ENCODE peak calls at places on chromosomes 7 and 10, in ten cellular contexts. S is kidney; V is naive thymus-derived CD4-positive, alpha-beta T cell; U is heart right ventricle; W is right cardiac atrium; Z is heart left ventricle; N is right lobe of liver; E is left ventricle myocardium inferior; T is OCI-LY7; I is psoas muscle. F is an unnamed sample. For H3K9me3, the result is how much of the 10 kb centered on the place peaks cover.

GRCh38 chr7:44172803-44173424 is 16.3 kb downstream of the GCK start:
- DNase-seq in T (no peak), I (no peak), W (no peak), N (no peak), S (no peak), E (no peak), V (no peak), Z (no peak), U (no peak), F (no peak)

GRCh38 chr10:44340557-44340956 is 44.3 kb downstream of the CXCL12 start:
- DNase-seq in V (no peak), E (no peak), U (no peak), W (no peak), Z (no peak), I (no peak), N (no peak), S (no peak), T (no peak), F (no peak)

GRCh38 chr7:82534687-82535086 is 91.1 kb upstream of the CACNA2D1 start:
- DNase-seq in V (no peak), E (no peak), W (no peak), T (no peak), S (no peak), I (no peak), Z (no peak), U (no peak), N (no peak), F (no peak)

GRCh38 chr10:48248462-48248861 is 26.0 kb downstream of the FRMPD2 start:
- DNase-seq in T (no peak), I (no peak), W (no peak), S (no peak), N (no peak), V (no peak), Z (no peak), U (no peak), E (no peak), F (no peak)

GRCh38 chr7:1950623-1951523 is 280.8 kb downstream of the ELFN1 start:
- DNase-seq in S (peak), T (no peak), U (peak), Z (peak), N (no peak), W (peak), V (no peak), E (peak), I (peak), F (no peak)

GRCh38 chr7:45695249-45695995 is 121.3 kb downstream of the ADCY1 start:
- DNase-seq in Z (peak), W (no peak), I (no peak), V (no peak), T (no peak), E (no peak), S (no peak), N (peak), U (no peak), F (no peak)

GRCh38 chr7:140260767-140261486 is 84.1 kb upstream of the KDM7A start:
- DNase-seq in I (no peak), N (no peak), E (no peak), W (no peak), Z (no peak), U (no peak), S (no peak), T (no peak), V (no peak), F (no peak)

GRCh38 chr7:26346611-26347200 is 55.0 kb downstream of the SNX10 start:
- DNase-seq in V (no peak), Z (no peak), I (no peak), E (no peak), N (peak), W (no peak), S (peak), U (no peak), T (no peak), F (no peak)

GRCh38 chr10:119343001-119343601 is 135.7 kb downstream of the GRK5 start:
- DNase-seq in U (no peak), E (no peak), N (no peak), V (no peak), T (no peak), Z (no peak), I (peak), W (peak), S (no peak), F (no peak)

GRCh38 chr7:65798111-65799075 is 74.5 kb upstream of the VKORC1L1 start:
- DNase-seq in U (no peak), N (no peak), S (no peak), I (no peak), V (no peak), E (no peak), W (no peak), Z (no peak), T (peak), F (no peak)

GRCh38 chr10:78331391-78331922 is 297.8 kb downstream of the RPS24 start:
- DNase-seq in Z (no peak), N (peak), U (peak), T (no peak), W (peak), I (no peak), S (no peak), V (no peak), E (no peak), F (no peak)

GRCh38 chr10:1160561-1160961 is 104.4 kb downstream of the WDR37 start:
- DNase-seq in I (no peak), S (no peak), V (no peak), N (no peak), E (no peak), T (no peak), U (no peak), Z (no peak), W (no peak), F (no peak)

GRCh38 chr10:118307768-118308347 is 34.3 kb downstream of the FAM204A start:
- DNase-seq in E (no peak), T (no peak), V (no peak), Z (no peak), N (no peak), S (no peak), I (no peak), W (no peak), U (no peak), F (no peak)

GRCh38 chr10:52212062-52212461 is 102.0 kb upstream of the DKK1 start:
- DNase-seq in T (no peak), I (no peak), W (no peak), S (no peak), N (peak), E (no peak), V (no peak), U (no peak), Z (no peak), F (no peak)

DNA sequence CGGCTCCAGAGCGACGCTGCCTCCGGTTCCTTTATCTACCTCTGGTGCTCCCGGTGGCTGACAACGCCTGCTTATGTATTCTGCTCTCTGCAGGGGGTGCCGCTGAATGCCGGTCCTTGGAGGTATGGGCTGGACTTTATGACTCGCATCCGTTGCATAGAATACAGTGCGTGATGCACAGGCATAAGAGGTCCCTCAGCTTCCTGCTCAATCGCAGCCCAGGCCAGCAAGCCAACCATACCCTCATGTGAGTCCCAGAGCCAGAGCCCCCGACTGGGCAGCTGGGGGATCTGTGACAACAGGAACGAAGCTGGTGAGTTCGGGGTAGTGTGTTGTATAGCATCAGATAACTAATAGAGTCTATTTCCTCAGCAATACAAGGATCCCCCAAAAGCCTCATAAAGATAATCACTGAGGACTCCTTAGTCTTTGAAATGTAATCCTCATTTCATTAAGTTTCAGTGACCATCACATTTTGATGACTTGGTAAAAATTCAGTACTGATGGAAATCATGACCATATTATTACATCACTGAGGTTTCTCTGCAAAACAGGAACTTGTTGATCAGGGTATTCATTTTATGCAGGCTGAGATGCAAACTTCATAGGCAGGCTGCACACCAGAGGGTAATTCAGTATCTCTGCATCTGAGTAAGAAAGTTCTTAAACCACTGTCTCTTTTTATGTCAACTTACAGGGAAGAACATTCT is 607.8 kb downstream of the PTPRN2 start:
- DNase-seq in N (peak), Z (no peak), W (no peak), I (peak), U (no peak), S (peak), T (no peak), E (no peak), V (no peak), F (no peak)
- H3K9me3 ChIP-seq in N (under half), Z (under half), W (under half), I (under half), U (under half), S (under half), T (under half), E (under half), V (under half), F (under half)

GRCh38 chr7:6651866-6652445 is 14.8 kb downstream of the ZNF316 start:
- DNase-seq in T (no peak), E (no peak), W (no peak), S (no peak), I (no peak), U (no peak), Z (no peak), N (no peak), V (no peak), F (no peak)
- H3K9me3 ChIP-seq in T (under half), E (under half), W (under half), S (under half), I (under half), U (under half), Z (under half), N (under half), V (under half), F (under half)

DNA sequence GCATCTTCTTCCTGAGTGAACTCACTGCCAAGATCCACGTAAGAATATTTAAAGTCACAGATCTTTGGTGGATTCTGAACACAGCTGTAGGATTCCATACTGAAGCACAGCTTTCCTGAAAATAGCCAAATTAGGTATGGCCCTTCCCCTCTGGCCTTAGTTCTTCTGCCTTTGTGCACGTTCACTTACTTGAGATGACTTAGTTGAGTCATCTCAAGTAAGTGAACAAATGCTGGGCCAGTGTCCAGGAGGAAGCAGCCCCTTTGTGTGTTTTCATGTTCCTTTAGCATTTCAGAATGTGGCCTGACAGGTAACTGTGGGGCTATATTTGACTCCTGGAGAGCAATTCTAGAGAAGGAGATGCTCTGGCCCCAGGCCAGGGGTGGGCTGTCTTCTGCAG is 51.5 kb downstream of the CCNY start:
- DNase-seq in T (no peak), V (no peak), I (no peak), U (no peak), S (no peak), Z (no peak), N (no peak), W (no peak), E (no peak), F (no peak)
- H3K9me3 ChIP-seq in T (under half), V (under half), I (under half), U (under half), S (under half), Z (under half), N (under half), W (under half), E (under half), F (under half)

GRCh38 chr10:11395581-11396310 is 215.7 kb downstream of the USP6NL start:
- DNase-seq in T (no peak), I (no peak), S (no peak), Z (no peak), W (no peak), U (no peak), N (no peak), V (no peak), E (no peak), F (no peak)

GRCh38 chr10:11397980-11398580 is 213.4 kb downstream of the USP6NL start:
- DNase-seq in Z (peak), E (peak), S (no peak), V (no peak), I (peak), N (no peak), W (no peak), T (no peak), U (peak), F (no peak)

GRCh38 chr10:11397566-11397965 is 213.9 kb downstream of the USP6NL start:
- DNase-seq in V (no peak), N (no peak), Z (no peak), S (no peak), I (no peak), W (no peak), U (no peak), E (no peak), T (no peak), F (no peak)

GRCh38 chr10:11396311-11396960 is 215.0 kb downstream of the USP6NL start:
- DNase-seq in I (no peak), E (no peak), T (no peak), S (no peak), U (no peak), V (no peak), Z (no peak), N (no peak), W (no peak), F (no peak)

GRCh38 chr10:11397077-11397476 is 214.4 kb downstream of the USP6NL start:
- DNase-seq in E (no peak), W (no peak), U (no peak), N (no peak), V (no peak), S (no peak), Z (no peak), T (no peak), I (no peak), F (no peak)
- H3K9me3 ChIP-seq in E (under half), W (under half), U (under half), N (under half), V (under half), S (under half), Z (under half), T (under half), I (under half), F (under half)

DNA sequence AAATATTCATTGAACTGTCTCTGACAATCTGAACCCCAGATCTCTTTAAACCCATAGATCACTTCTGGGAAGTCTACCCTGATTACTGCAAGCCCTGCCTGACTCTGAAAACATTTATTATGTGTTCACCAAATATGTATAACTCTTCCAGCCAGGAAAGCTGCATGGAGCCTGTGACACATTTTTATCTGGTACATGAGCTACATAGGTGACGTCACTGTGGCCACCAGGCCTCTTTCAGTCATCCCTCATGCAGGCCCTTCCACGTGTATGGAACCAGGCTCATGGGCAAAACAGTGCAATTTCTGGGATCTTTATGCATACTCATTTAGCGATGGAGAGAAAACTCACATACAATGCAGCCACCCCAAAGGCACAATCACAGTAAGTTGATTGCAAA is 133.9 kb upstream of the NUPR2 start:
- DNase-seq in N (no peak), T (no peak), I (no peak), V (no peak), S (no peak), E (no peak), U (no peak), W (no peak), Z (no peak), F (no peak)
- H3K9me3 ChIP-seq in N (under half), T (under half), I (under half), V (under half), S (under half), E (under half), U (under half), W (under half), Z (under half), F (under half)

DNA sequence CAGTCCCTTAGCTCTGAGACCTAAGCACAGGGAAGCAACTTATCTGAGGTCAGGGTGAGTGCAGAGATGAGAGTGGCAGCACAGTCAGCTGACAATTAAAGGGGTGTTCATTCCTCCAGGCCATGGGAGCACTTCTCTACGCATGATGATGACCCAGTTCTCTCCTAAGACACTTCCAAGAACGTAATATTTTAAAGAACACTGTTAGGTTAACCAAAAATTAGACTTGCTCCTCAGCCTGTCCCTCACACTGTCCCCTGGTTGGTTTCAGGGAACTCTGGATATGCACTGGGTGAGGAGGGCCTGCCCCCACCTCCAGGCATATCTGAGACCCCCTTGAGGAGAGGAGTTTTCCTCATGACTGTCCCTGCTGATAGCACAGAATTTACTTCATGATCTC is 767.5 kb downstream of the GRID1 start:
- DNase-seq in T (no peak), Z (no peak), U (no peak), S (no peak), I (no peak), W (no peak), N (no peak), E (no peak), V (no peak), F (no peak)
- H3K9me3 ChIP-seq in T (under half), Z (under half), U (under half), S (under half), I (under half), W (under half), N (under half), E (under half), V (under half), F (under half)

DNA sequence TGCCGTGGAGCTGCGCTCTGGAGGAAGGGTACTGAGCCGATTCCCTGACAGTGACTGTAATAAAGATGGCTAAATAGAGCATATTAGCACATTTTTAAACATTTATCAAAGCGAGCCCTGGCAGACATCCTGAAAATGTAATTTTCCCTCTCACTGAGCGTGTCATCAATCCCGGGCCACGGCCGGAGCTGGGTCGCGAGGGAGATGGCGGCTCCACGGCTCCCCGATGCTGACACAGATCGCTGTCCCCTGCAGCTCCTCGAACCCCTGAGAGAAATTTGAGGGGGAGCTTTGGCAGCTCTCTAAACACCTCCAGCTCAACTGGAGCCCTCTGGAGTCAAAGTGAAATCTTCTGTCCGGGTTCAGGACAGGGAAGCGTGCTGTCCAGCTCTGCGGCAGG is 44.9 kb upstream of the ADGRA1 start:
- DNase-seq in V (no peak), N (no peak), U (no peak), Z (no peak), S (no peak), I (no peak), T (no peak), W (no peak), E (no peak), F (no peak)
- H3K9me3 ChIP-seq in V (under half), N (under half), U (under half), Z (under half), S (under half), I (under half), T (under half), W (under half), E (under half), F (under half)

DNA sequence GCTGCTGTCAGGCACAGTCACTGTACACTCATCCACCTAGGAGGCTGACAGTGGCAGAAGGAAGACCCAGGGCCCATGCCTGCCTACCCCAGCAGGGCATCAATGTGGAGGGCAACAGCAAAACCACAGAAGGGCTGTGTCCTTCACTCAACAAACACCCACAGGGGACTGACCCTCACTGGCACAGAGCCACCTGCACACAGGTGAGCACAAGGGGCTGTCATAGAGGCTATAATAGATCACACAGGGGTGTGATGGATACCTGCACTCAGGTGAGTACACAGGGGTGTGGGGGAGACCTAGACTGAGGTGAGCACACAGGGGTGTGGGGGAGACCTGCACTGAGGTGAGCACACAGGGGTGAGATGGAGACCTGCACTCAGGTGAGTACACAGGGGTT is 132.8 kb upstream of the TCERG1L start:
- DNase-seq in I (no peak), N (no peak), V (no peak), T (no peak), U (no peak), Z (no peak), E (no peak), S (peak), W (no peak), F (no peak)
- H3K9me3 ChIP-seq in I (under half), N (under half), V (under half), T (under half), U (under half), Z (under half), E (under half), S (under half), W (under half), F (under half)